ENCODE peak calls at places on chromosomes 5 and 9, in five cellular contexts. A is fibroblast of pulmonary artery, X is HFF-Myc, G is ascending aorta, N is suprapubic skin. R is an unnamed sample.

GRCh38 chr5:41172012-41172411 is 41.3 kb downstream of the C6 start:
- DNase-seq in N (no peak), X (no peak), G (no peak), A (no peak), R (no peak)

GRCh38 chr5:82707741-82708140 is 369.5 kb downstream of the TMEM167A start:
- DNase-seq in A (no peak), G (no peak), X (no peak), N (no peak), R (peak; percentile 2)

GRCh38 chr9:87137718-87138117 is 190.4 kb upstream of the GAS1 start:
- DNase-seq in X (no peak), G (no peak), N (no peak), A (no peak), R (no peak)

GRCh38 chr9:22030101-22030598 is 21.0 kb upstream of the CDKN2B start:
- DNase-seq in G (no peak), A (peak; percentile 92), X (no peak), N (no peak), R (no peak)

GRCh38 chr5:143008809-143009521 is 238.8 kb downstream of the ARHGAP26 start:
- DNase-seq in X (peak; percentile 76), A (peak; percentile 93), N (no peak), G (peak; percentile 75), R (peak; percentile 60)

GRCh38 chr9:123789893-123790292 is 140.0 kb downstream of the DENND1A start:
- DNase-seq in A (no peak), N (no peak), X (no peak), G (no peak), R (no peak)

GRCh38 chr5:58754250-58754649 is 171.4 kb downstream of the RAB3C start:
- DNase-seq in N (no peak), A (no peak), X (no peak), G (no peak), R (no peak)

GRCh38 chr9:127397722-127398647 is 1.0 kb downstream of the SLC2A8 start:
- DNase-seq in X (no peak), A (peak; percentile 20), G (peak; percentile 75), N (peak; percentile 81), R (no peak)

GRCh38 chr9:112241491-112241890 is 66.4 kb upstream of the SUSD1 start:
- DNase-seq in X (no peak), N (no peak), G (no peak), A (peak; percentile 42), R (no peak)

GRCh38 chr5:54902817-54903473 is 82.4 kb downstream of the ESM1 start:
- DNase-seq in N (no peak), X (no peak), G (no peak), A (peak; percentile 45), R (peak; percentile 78)

GRCh38 chr9:127451681-127452480 is 571 bp downstream of the LRSAM1 start:
- DNase-seq in G (peak; percentile 70), A (peak; percentile 55), N (no peak), X (peak; percentile 26), R (no peak)

GRCh38 chr9:20304001-20304400 is 318.3 kb downstream of the MLLT3 start:
- DNase-seq in N (no peak), A (no peak), G (no peak), X (no peak), R (no peak)

GRCh38 chr9:127318651-127319167 is 54.1 kb downstream of the GARNL3 start:
- DNase-seq in A (peak; percentile 44), X (no peak), G (peak; percentile 73), N (no peak), R (no peak)

GRCh38 chr9:114263853-114264510 is 58.9 kb upstream of the ORM1 start:
- DNase-seq in G (no peak), A (no peak), N (no peak), X (no peak), R (no peak)

GRCh38 chr9:128094950-128095544 is 27.0 kb downstream of the SLC25A25 start:
- DNase-seq in G (no peak), N (no peak), A (no peak), X (no peak), R (no peak)

GRCh38 chr5:172727551-172727950 is 43.4 kb downstream of the DUSP1 start:
- DNase-seq in N (no peak), A (no peak), G (no peak), X (no peak), R (no peak)

GRCh38 chr5:66653380-66653779 is 57.2 kb downstream of the MAST4 start:
- DNase-seq in N (no peak), G (no peak), A (peak; percentile 67), X (no peak), R (peak; percentile 31)

GRCh38 chr9:70868661-70869652 is 252.5 kb downstream of the TRPM3 start:
- DNase-seq in A (peak; percentile 87), N (no peak), X (no peak), G (peak; percentile 68), R (no peak)

GRCh38 chr5:126884269-126884819 is 107.4 kb downstream of the LMNB1 start:
- DNase-seq in G (no peak), X (peak; percentile 50), A (peak; percentile 80), N (no peak), R (peak; percentile 70)

GRCh38 chr5:146101646-146102045 is 3.7 kb downstream of the PLAC8L1 start:
- DNase-seq in A (no peak), X (no peak), G (no peak), N (no peak), R (no peak)

GRCh38 chr5:16540421-16540820 is 74.8 kb upstream of the ZNF622 start:
- DNase-seq in X (no peak), A (peak; percentile 28), N (no peak), G (peak; percentile 66), R (peak; percentile 38)

GRCh38 chr9:125985998-125986655 is 239.0 kb downstream of the PBX3 start:
- DNase-seq in X (no peak), G (peak; percentile 21), N (peak; percentile 54), A (no peak), R (no peak)

GRCh38 chr5:96687812-96688453 is 25.8 kb downstream of the CAST start:
- DNase-seq in G (no peak), A (peak; percentile 80), X (no peak), N (no peak), R (peak; percentile 56)

GRCh38 chr5:81552844-81553569 is 159.1 kb upstream of the ACOT12 start:
- DNase-seq in A (peak; percentile 56), G (no peak), N (no peak), X (no peak), R (no peak)

GRCh38 chr9:75146229-75146628 is 57.9 kb downstream of the OSTF1 start:
- DNase-seq in N (no peak), G (no peak), A (no peak), X (no peak), R (peak; percentile 53)

GRCh38 chr9:33748633-33749304 is 46.6 kb upstream of the PRSS3 start:
- DNase-seq in G (no peak), A (no peak), X (no peak), N (no peak), R (no peak)

GRCh38 chr9:134189475-134190231 is 25.3 kb upstream of the RNU6ATAC start:
- DNase-seq in X (no peak), G (peak; percentile 60), A (no peak), N (peak; percentile 72), R (no peak)

GRCh38 chr9:27394826-27395201 is 97.9 kb upstream of the EQTN start:
- DNase-seq in N (no peak), X (no peak), A (no peak), G (no peak), R (no peak)

GRCh38 chr5:115297043-115297442 is 589 bp upstream of the CCDC112 start:
- DNase-seq in G (no peak), N (no peak), X (no peak), A (peak; percentile 47), R (peak; percentile 8)
- H3K4me3 ChIP-seq in G (peak overlapping the region; percentile 100), N (peak overlapping the region; percentile 77), X (no peak overlapping the region), A (peak overlapping the region; percentile 25), R (peak overlapping the region; percentile 5)

GRCh38 chr9:99561435-99562262 is 260.0 kb upstream of the NR4A3 start:
- DNase-seq in G (no peak), X (no peak), A (no peak), N (no peak), R (no peak)

GRCh38 chr9:99565203-99565602 is 256.5 kb upstream of the NR4A3 start:
- DNase-seq in X (no peak), G (no peak), A (no peak), N (no peak), R (no peak)

GRCh38 chr9:99560561-99560960 is 261.1 kb upstream of the NR4A3 start:
- DNase-seq in N (no peak), G (no peak), X (no peak), A (no peak), R (no peak)

GRCh38 chr9:99562263-99562565 is 259.5 kb upstream of the NR4A3 start:
- DNase-seq in G (no peak), A (no peak), X (no peak), N (no peak), R (no peak)

DNA sequence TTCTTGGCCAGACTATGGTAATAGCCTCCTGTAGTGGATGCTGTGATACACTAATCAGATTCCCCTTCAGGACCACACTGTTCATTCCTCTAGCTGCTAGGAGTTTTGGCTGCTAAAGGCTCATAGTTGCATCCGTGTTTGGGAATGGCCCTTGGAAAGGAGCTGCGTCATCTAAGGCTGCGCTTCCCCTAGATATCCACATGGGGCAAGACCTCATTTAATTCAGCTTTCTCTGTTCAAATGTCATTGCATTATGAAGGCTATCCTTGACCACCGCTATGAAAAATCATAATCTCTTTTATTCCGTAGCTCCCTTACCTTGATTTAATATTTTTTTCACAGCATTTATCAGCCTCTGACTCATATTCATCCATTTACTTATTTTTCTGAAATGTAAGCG is 258.3 kb upstream of the NR4A3 start:
- DNase-seq in X (no peak), A (no peak), N (no peak), G (no peak), R (no peak)
- TF ChIP-seq CTCF in X (no peak), A (no peak), N (no peak), G (no peak), R (no peak)

GRCh38 chr5:141835928-141836667 is 42.1 kb downstream of the PCDH1 start:
- DNase-seq in X (no peak), N (no peak), A (peak; percentile 57), G (no peak), R (no peak)
- H3K4me3 ChIP-seq in X (no peak overlapping the region), N (no peak overlapping the region), A (no peak overlapping the region), G (no peak overlapping the region), R (no peak overlapping the region)

DNA sequence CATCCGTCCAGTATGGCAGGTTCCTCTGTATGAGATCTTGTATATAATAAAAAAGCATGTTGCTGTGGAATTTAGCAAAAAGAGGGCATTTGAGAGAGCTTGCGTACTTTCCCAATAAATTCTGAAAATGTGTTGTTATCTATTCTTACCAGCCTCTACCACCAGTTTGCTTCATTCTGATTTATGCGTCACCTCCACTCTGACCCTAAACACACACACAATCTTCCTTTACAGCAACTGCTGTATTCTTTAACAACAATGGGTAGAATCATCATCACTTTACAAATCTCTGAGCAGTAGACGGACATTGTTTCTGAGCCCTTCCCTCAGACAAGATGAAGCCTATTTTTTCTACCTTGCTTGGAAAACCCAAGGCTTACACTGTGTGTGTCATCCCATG is 83.1 kb upstream of the RASA1 start:
- DNase-seq in X (no peak), A (no peak), N (no peak), G (no peak), R (no peak)
- TF ChIP-seq CTCF in X (no peak), A (no peak), N (no peak), G (no peak), R (no peak)